ENCODE peak calls at places on chromosomes 16 and 17, in four cellular contexts. Q, X, O and V are unnamed samples.

GRCh38 chr16:64211306-64211705 is 910.6 kb downstream of the CDH11 start:
- DNase-seq in X (no peak), O (peak; percentile 10), Q (no peak), V (no peak)

GRCh38 chr16:56388209-56388608 is 37.1 kb downstream of the AMFR start:
- DNase-seq in X (peak; percentile 37), Q (no peak), O (peak; percentile 59), V (no peak)

GRCh38 chr17:37701424-37702020 is 43.3 kb downstream of the HNF1B start:
- DNase-seq in X (no peak), O (no peak), Q (no peak), V (no peak)

GRCh38 chr16:85374571-85374872 is 238.6 kb upstream of the GSE1 start:
- DNase-seq in Q (no peak), X (no peak), O (no peak), V (no peak)

GRCh38 chr16:67676516-67676915 is 9.9 kb downstream of the C16orf86 start:
- DNase-seq in O (no peak), X (no peak), Q (no peak), V (no peak)

GRCh38 chr17:67902531-67903231 is 77.4 kb downstream of the BPTF start:
- DNase-seq in O (no peak), Q (no peak), X (no peak), V (no peak)

GRCh38 chr17:4531988-4532736 is 23.0 kb downstream of the MYBBP1A start:
- DNase-seq in Q (no peak), O (no peak), X (no peak), V (no peak)

GRCh38 chr17:82356028-82356427 is 3.0 kb upstream of the TEX19 start:
- DNase-seq in Q (peak; percentile 57), O (peak; percentile 63), X (peak; percentile 75), V (no peak)

GRCh38 chr16:57313509-57313908 is 29.0 kb upstream of the PLLP start:
- DNase-seq in X (no peak), O (no peak), Q (no peak), V (no peak)

GRCh38 chr17:76551685-76552084 is 11.8 kb downstream of the PRCD start:
- DNase-seq in Q (no peak), O (no peak), X (no peak), V (no peak)

GRCh38 chr16:9003322-9003721 is 39.6 kb upstream of the USP7 start:
- DNase-seq in O (no peak), Q (no peak), X (no peak), V (peak; percentile 52)

GRCh38 chr17:27442702-27443101 is 13.5 kb upstream of the KSR1 start:
- DNase-seq in O (peak; percentile 51), X (no peak), Q (no peak), V (no peak)

GRCh38 chr17:13962716-13963115 is 106.6 kb upstream of the COX10 start:
- DNase-seq in O (no peak), Q (no peak), X (no peak), V (no peak)

GRCh38 chr17:44830359-44831269 is 527 bp upstream of the GJC1 start:
- DNase-seq in X (no peak), Q (no peak), O (no peak), V (peak; percentile 44)

GRCh38 chr17:9427460-9428315 is 147.9 kb downstream of the STX8 start:
- DNase-seq in O (no peak), Q (no peak), X (peak; percentile 20), V (no peak)

GRCh38 chr16:89001117-89002027 is 24.4 kb upstream of the CBFA2T3 start:
- DNase-seq in O (no peak), X (no peak), Q (no peak), V (no peak)

GRCh38 chr17:3475812-3476686 is at the start of gene ASPA:
- DNase-seq in X (peak; percentile 19), Q (peak; percentile 7), O (no peak), V (no peak)

GRCh38 chr16:69494993-69495392 is 70.6 kb downstream of the CYB5B start:
- DNase-seq in O (no peak), X (no peak), Q (no peak), V (no peak)

DNA sequence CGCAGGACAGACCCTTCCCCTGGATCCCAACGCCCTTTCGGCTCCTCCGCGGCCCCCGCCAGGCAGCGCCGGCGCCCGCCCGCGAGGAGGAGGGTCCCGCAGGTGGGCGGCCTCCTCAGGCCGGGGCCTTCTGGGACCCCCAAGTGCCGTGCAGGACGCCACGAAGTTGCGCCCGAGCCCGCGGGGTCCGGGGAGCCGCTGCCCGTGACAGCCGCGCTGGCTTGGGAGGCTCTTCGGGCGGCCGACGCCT is 504 bp downstream of the ERN1 start:
- DNase-seq in Q (no peak), O (no peak), X (no peak), V (no peak)
- TF ChIP-seq EZH2 in Q (no peak), O (no peak), X (no peak), V (no peak)

GRCh38 chr16:75197522-75198134 is 9.3 kb downstream of the CTRB2 start:
- DNase-seq in X (no peak), Q (no peak), O (no peak), V (no peak)
- TF ChIP-seq CTCF in X (no peak), Q (no peak), O (no peak), V (no peak)

GRCh38 chr17:39687546-39688474 is at the start of gene PGAP3:
- DNase-seq in O (peak; percentile 89), Q (peak; percentile 53), X (peak; percentile 90), V (peak; percentile 92)
- H3K4me2 ChIP-seq in O (peak within 1 kb of the TSS; percentile 98), Q (peak within 1 kb of the TSS; percentile 97), X (peak within 1 kb of the TSS; percentile 73), V (peak within 1 kb of the TSS; percentile 86)

DNA sequence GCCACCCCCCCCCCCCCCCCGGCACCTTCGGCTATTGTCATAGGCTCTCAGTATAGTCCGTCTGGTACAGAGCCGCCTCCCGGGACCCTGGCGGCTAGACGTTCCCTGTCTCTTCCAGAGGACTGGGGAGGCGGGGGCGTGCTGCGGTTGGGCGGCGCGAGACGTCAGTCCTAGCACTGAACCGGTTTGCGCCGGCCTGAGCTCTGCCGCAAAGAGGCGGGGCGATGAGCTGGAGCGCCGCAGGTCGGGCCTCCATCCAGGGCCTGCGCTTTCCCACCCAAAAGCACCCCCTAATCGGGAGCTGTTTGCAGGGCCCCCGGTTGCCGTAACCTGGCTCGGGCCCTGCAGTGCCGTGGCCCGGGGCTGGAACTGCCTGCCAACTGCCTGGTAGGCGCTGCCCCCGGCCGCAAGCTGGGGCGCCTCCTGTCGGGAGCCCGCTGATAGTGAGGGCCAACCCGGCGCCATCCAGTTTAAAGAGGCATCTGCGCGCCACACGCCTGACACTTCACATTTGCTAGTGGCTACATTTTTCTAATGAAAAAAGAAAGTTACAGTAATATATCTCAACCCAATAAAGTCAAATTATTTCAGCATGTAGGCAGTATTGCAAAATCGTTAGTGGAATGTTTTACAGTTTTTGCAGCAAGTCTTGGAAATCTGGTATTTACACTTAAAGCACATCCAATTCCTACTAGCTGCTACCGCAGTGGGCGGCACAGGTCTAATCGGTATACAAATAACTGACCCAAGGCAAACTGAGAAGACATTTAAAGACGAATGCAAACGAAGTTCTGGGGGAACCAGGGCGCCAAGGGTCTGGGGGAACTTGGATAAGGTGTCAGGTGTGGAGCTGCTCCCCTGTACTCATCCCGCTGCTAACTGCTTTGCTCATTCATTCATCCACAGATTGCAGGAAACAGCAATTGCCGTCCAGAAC is 753 bp upstream of the USP22 start:
- DNase-seq in Q (peak; percentile 83), X (peak; percentile 97), O (peak; percentile 99), V (peak; percentile 100)
- TF ChIP-seq EZH2 in Q (no peak), X (no peak), O (no peak), V (no peak)

DNA sequence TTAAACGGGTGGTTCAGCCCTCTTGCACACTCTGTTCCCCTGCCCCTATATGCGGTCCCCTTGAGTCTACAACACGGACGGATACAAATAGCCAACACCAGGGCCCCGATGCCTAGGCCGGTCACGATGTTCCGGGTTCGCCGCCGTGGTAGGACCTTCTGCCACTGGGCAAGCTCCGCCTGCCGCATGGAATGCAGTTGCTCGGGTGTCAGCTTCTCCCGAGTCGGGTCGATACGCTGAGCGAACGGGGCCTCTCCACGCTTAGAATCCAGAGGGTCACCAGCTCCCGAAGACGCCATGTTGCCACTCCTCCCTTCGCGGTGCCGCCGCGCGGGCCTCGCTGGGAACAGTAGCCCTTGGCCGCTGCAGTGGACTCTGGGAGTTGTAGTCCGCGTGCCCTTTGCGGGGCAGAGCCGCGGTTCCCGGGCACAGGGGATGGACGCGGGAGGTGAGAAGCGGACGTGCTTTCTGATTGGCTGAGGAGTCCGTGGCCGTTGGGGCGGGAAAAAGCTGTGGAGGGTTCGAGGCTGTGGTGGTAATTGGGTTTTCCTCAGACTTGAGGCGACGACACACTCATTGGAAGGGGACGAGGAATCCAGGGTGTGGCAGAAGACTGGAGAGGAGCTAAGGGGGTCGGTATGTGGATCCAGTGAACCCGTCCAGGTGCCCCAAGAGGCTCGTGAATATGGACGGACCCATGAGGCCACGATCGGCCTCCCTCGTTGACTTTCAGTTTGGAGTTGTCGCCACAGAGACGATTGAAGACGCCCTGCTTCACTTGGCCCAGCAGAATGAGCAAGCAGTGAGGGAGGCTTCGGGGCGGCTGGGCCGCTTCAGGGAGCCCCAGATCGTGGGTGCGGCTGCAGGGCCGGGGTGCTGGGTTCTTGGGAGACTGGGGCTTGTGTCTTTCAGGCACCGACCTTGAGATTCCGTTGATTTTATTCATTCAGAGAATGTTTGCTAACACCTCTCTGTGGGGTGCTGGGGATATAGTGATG is at the start of the genes CNTD1 and COA3:
- DNase-seq in O (peak; percentile 82), X (peak; percentile 76), Q (no peak), V (peak; percentile 91)
- TF ChIP-seq CTCF in O (peak; percentile 2), X (no peak), Q (peak; percentile 15), V (no peak)

GRCh38 chr17:1011138-1011537 is 14.2 kb downstream of the TIMM22 start:
- DNase-seq in O (no peak), Q (no peak), X (no peak), V (no peak)
- H3K4me2 ChIP-seq in O (no peak overlapping the region), Q (no peak overlapping the region), X (no peak overlapping the region), V (no peak overlapping the region)